ENCODE peak calls at places on chromosomes 16 and 17, in nine cellular contexts. One of them, this sample, is unnamed.

GRCh38 chr16:89183975-89184684 is 12.6 kb downstream of the CDH15 start:
- DNase-seq in K562: peak
- DNase-seq in body of pancreas: no peak
- DNase-seq in stomach: no peak
- DNase-seq in A549: no peak
- DNase-seq in Peyer's patch: no peak
- DNase-seq in endothelial cell of umbilical vein: no peak
- DNase-seq in testis: no peak
- DNase-seq in right lobe of liver: no peak
- DNase-seq in this sample: no peak

GRCh38 chr17:44384281-44384822 is 5.1 kb downstream of the ITGA2B start:
- DNase-seq in body of pancreas: no peak
- DNase-seq in K562: no peak
- DNase-seq in A549: no peak
- DNase-seq in testis: no peak
- DNase-seq in right lobe of liver: no peak
- DNase-seq in Peyer's patch: no peak
- DNase-seq in stomach: no peak
- DNase-seq in endothelial cell of umbilical vein: no peak
- DNase-seq in this sample: no peak

GRCh38 chr16:27230562-27230991 is 27.3 kb downstream of the KDM8 start:
- DNase-seq in right lobe of liver: peak
- DNase-seq in stomach: peak
- DNase-seq in body of pancreas: no peak
- DNase-seq in K562: no peak
- DNase-seq in A549: no peak
- DNase-seq in Peyer's patch: peak
- DNase-seq in testis: no peak
- DNase-seq in endothelial cell of umbilical vein: no peak
- DNase-seq in this sample: peak

GRCh38 chr17:48194097-48194550 is 86.6 kb downstream of the SNX11 start:
- DNase-seq in testis: no peak
- DNase-seq in stomach: no peak
- DNase-seq in K562: no peak
- DNase-seq in A549: no peak
- DNase-seq in endothelial cell of umbilical vein: peak
- DNase-seq in Peyer's patch: no peak
- DNase-seq in body of pancreas: no peak
- DNase-seq in right lobe of liver: no peak
- DNase-seq in this sample: no peak

GRCh38 chr17:63751806-63752205 is 10.2 kb upstream of the STRADA start:
- DNase-seq in Peyer's patch: no peak
- DNase-seq in stomach: no peak
- DNase-seq in right lobe of liver: no peak
- DNase-seq in A549: no peak
- DNase-seq in endothelial cell of umbilical vein: no peak
- DNase-seq in K562: no peak
- DNase-seq in body of pancreas: peak
- DNase-seq in testis: peak
- DNase-seq in this sample: no peak

GRCh38 chr16:23840310-23840709 is 4.5 kb downstream of the PRKCB start:
- DNase-seq in A549: no peak
- DNase-seq in Peyer's patch: no peak
- DNase-seq in K562: no peak
- DNase-seq in stomach: no peak
- DNase-seq in right lobe of liver: no peak
- DNase-seq in endothelial cell of umbilical vein: no peak
- DNase-seq in testis: no peak
- DNase-seq in body of pancreas: no peak
- DNase-seq in this sample: no peak

GRCh38 chr17:44350733-44351226 is 5.7 kb downstream of the GRN start:
- DNase-seq in Peyer's patch: peak
- DNase-seq in right lobe of liver: peak
- DNase-seq in endothelial cell of umbilical vein: peak
- DNase-seq in body of pancreas: peak
- DNase-seq in stomach: peak
- DNase-seq in A549: peak
- DNase-seq in K562: peak
- DNase-seq in testis: peak
- DNase-seq in this sample: peak

GRCh38 chr16:70699696-70700095 is 13.8 kb upstream of the MTSS2 start:
- DNase-seq in Peyer's patch: no peak
- DNase-seq in A549: no peak
- DNase-seq in right lobe of liver: no peak
- DNase-seq in K562: no peak
- DNase-seq in stomach: no peak
- DNase-seq in testis: no peak
- DNase-seq in endothelial cell of umbilical vein: no peak
- DNase-seq in body of pancreas: no peak
- DNase-seq in this sample: no peak

GRCh38 chr17:46121165-46121764 is 72.0 kb downstream of the KANSL1 start:
- DNase-seq in body of pancreas: no peak
- DNase-seq in Peyer's patch: no peak
- DNase-seq in testis: no peak
- DNase-seq in endothelial cell of umbilical vein: no peak
- DNase-seq in stomach: no peak
- DNase-seq in K562: no peak
- DNase-seq in A549: no peak
- DNase-seq in right lobe of liver: no peak
- DNase-seq in this sample: no peak

GRCh38 chr16:86590501-86591144 is 12.3 kb downstream of the FOXL1 start:
- DNase-seq in body of pancreas: no peak
- DNase-seq in right lobe of liver: no peak
- DNase-seq in testis: no peak
- DNase-seq in stomach: no peak
- DNase-seq in endothelial cell of umbilical vein: peak
- DNase-seq in A549: no peak
- DNase-seq in Peyer's patch: no peak
- DNase-seq in K562: no peak
- DNase-seq in this sample: no peak

GRCh38 chr17:9228408-9229159 is 207.3 kb downstream of the NTN1 start:
- DNase-seq in right lobe of liver: no peak
- DNase-seq in endothelial cell of umbilical vein: no peak
- DNase-seq in stomach: no peak
- DNase-seq in A549: no peak
- DNase-seq in K562: no peak
- DNase-seq in body of pancreas: no peak
- DNase-seq in Peyer's patch: no peak
- DNase-seq in testis: no peak
- DNase-seq in this sample: no peak

GRCh38 chr16:9256196-9256595 is 164.8 kb downstream of the HAPSTR1 start:
- DNase-seq in right lobe of liver: no peak
- DNase-seq in Peyer's patch: peak
- DNase-seq in body of pancreas: peak
- DNase-seq in testis: peak
- DNase-seq in stomach: peak
- DNase-seq in endothelial cell of umbilical vein: peak
- DNase-seq in K562: peak
- DNase-seq in A549: peak
- DNase-seq in this sample: no peak

GRCh38 chr17:73841431-73842060 is 197.3 kb upstream of the SDK2 start:
- DNase-seq in endothelial cell of umbilical vein: no peak
- DNase-seq in body of pancreas: no peak
- DNase-seq in right lobe of liver: no peak
- DNase-seq in K562: no peak
- DNase-seq in stomach: no peak
- DNase-seq in testis: no peak
- DNase-seq in Peyer's patch: no peak
- DNase-seq in A549: peak
- DNase-seq in this sample: no peak

GRCh38 chr16:7746971-7747370 is 414.3 kb downstream of the RBFOX1 start:
- DNase-seq in A549: no peak
- DNase-seq in body of pancreas: no peak
- DNase-seq in K562: no peak
- DNase-seq in stomach: no peak
- DNase-seq in Peyer's patch: no peak
- DNase-seq in testis: no peak
- DNase-seq in right lobe of liver: no peak
- DNase-seq in endothelial cell of umbilical vein: no peak
- DNase-seq in this sample: no peak

DNA sequence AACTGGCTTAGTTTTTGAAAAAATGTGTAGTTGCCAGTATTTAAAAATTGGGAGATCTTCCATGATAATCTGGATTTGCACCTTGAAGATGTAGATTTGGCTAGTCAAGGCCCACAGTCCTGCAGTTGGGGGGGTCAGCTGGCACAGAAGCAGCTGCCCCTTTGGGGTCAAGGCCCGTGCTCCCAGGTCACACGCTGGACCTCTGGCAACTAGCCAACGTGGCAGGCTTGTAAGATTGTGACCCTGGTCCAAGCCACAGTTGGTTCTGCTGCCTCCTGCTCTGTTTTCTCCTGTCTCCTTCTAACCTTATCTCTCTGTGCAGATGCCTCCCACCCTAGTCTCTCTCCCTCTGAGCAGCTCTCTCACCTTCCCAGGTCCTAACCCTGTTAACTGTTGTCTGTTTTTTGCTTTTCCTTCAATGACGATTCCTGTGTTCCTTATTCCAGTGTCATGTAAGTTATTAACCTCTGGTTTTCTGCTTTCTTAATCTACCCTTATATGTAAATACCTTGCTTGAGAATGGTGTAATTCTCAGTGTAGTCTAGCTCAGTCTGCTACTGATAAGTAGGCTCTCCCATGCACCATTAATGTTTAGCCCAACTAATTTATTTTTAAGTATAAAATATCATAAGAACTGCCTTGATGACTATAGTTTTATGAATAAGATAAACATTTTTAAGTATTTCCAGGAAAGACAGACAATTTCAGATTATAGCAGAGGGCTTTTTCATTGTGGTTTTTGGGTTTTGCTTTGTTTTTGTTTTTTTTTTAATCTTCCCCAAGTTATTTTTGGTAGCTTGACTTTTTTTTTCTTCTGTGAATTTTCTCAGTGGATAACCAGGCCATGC is 28.0 kb downstream of the CLEC16A start:
- DNase-seq in right lobe of liver: no peak
- DNase-seq in Peyer's patch: no peak
- DNase-seq in K562: peak
- DNase-seq in testis: no peak
- DNase-seq in body of pancreas: no peak
- DNase-seq in endothelial cell of umbilical vein: no peak
- DNase-seq in stomach: no peak
- DNase-seq in A549: no peak
- DNase-seq in this sample: no peak
- H3K27ac ChIP-seq in right lobe of liver: no peak
- H3K27ac ChIP-seq in Peyer's patch: no peak
- H3K27ac ChIP-seq in K562: peak
- H3K27ac ChIP-seq in testis: no peak
- H3K27ac ChIP-seq in body of pancreas: no peak
- H3K27ac ChIP-seq in endothelial cell of umbilical vein: no peak
- H3K27ac ChIP-seq in stomach: peak
- H3K27ac ChIP-seq in A549: peak
- H3K27ac ChIP-seq in this sample: no peak

GRCh38 chr17:7260601-7261376 is 1.5 kb downstream of the CLDN7 start:
- DNase-seq in right lobe of liver: peak
- DNase-seq in stomach: peak
- DNase-seq in testis: no peak
- DNase-seq in body of pancreas: peak
- DNase-seq in K562: no peak
- DNase-seq in endothelial cell of umbilical vein: no peak
- DNase-seq in A549: no peak
- DNase-seq in Peyer's patch: peak
- DNase-seq in this sample: peak

GRCh38 chr17:7261377-7262191 is 694 bp downstream of the CLDN7 start:
- DNase-seq in body of pancreas: peak
- DNase-seq in K562: no peak
- DNase-seq in stomach: no peak
- DNase-seq in testis: no peak
- DNase-seq in A549: no peak
- DNase-seq in Peyer's patch: no peak
- DNase-seq in endothelial cell of umbilical vein: no peak
- DNase-seq in right lobe of liver: no peak
- DNase-seq in this sample: peak

GRCh38 chr17:7263071-7263800 is 958 bp upstream of the CLDN7 start:
- DNase-seq in Peyer's patch: peak
- DNase-seq in testis: no peak
- DNase-seq in stomach: no peak
- DNase-seq in K562: peak
- DNase-seq in A549: no peak
- DNase-seq in endothelial cell of umbilical vein: no peak
- DNase-seq in body of pancreas: peak
- DNase-seq in right lobe of liver: no peak
- DNase-seq in this sample: no peak

GRCh38 chr17:7263801-7264078 is 1.5 kb upstream of the CLDN7 start:
- DNase-seq in stomach: no peak
- DNase-seq in testis: no peak
- DNase-seq in Peyer's patch: peak
- DNase-seq in A549: no peak
- DNase-seq in right lobe of liver: no peak
- DNase-seq in body of pancreas: no peak
- DNase-seq in endothelial cell of umbilical vein: no peak
- DNase-seq in K562: no peak
- DNase-seq in this sample: no peak

GRCh38 chr17:7262192-7263070 is at the start of gene CLDN7:
- DNase-seq in Peyer's patch: peak
- DNase-seq in A549: no peak
- DNase-seq in body of pancreas: peak
- DNase-seq in testis: no peak
- DNase-seq in right lobe of liver: peak
- DNase-seq in K562: no peak
- DNase-seq in stomach: peak
- DNase-seq in endothelial cell of umbilical vein: no peak
- DNase-seq in this sample: no peak
- TF ChIP-seq POLR2A in Peyer's patch: peak
- TF ChIP-seq POLR2A in A549: no peak
- TF ChIP-seq POLR2A in body of pancreas: peak
- TF ChIP-seq POLR2A in testis: no peak
- TF ChIP-seq POLR2A in right lobe of liver: peak
- TF ChIP-seq POLR2A in K562: no peak
- TF ChIP-seq POLR2A in stomach: no peak
- TF ChIP-seq POLR2A in endothelial cell of umbilical vein: no peak
- TF ChIP-seq POLR2A in this sample: no peak

GRCh38 chr17:57603541-57603940 is 141.6 kb downstream of the CCDC182 start:
- DNase-seq in testis: no peak
- DNase-seq in Peyer's patch: no peak
- DNase-seq in K562: no peak
- DNase-seq in body of pancreas: no peak
- DNase-seq in A549: no peak
- DNase-seq in right lobe of liver: no peak
- DNase-seq in stomach: peak
- DNase-seq in endothelial cell of umbilical vein: no peak
- DNase-seq in this sample: no peak
- H3K27ac ChIP-seq in testis: no peak
- H3K27ac ChIP-seq in Peyer's patch: no peak
- H3K27ac ChIP-seq in K562: no peak
- H3K27ac ChIP-seq in body of pancreas: no peak
- H3K27ac ChIP-seq in A549: no peak
- H3K27ac ChIP-seq in right lobe of liver: no peak
- H3K27ac ChIP-seq in stomach: peak
- H3K27ac ChIP-seq in endothelial cell of umbilical vein: no peak
- H3K27ac ChIP-seq in this sample: peak

DNA sequence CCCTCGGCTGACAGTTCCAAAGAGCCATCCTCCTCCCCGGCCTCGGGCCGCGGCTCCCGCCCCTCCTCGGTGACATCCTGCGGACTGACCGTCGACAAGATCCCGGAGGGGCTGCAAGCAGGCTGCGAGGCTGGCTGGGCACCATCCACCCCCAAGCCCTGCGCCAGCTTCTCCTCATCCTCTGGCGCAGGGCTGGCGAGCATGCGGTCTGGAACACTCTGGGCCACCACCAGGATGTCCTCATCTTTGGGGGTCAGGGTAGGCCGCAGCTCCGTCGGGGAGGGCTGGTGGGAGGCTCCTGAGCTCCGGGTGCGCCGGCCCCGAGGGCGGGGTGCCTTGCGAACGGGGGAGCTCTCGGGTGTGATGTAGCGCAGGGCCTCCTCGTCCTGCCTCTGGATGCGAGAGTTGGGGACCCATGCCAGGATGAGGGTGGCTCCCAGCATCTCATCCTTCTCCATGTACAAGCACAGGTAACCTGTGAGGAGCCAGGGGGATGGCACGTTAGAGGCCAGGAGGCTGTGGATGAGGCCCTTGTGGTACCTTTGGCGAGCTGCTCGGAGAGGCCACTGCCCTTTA is 25.3 kb downstream of the TBC1D16 start:
- DNase-seq in endothelial cell of umbilical vein: no peak
- DNase-seq in stomach: no peak
- DNase-seq in testis: no peak
- DNase-seq in K562: no peak
- DNase-seq in body of pancreas: no peak
- DNase-seq in Peyer's patch: no peak
- DNase-seq in right lobe of liver: no peak
- DNase-seq in A549: no peak
- DNase-seq in this sample: peak
- TF ChIP-seq POLR2A in endothelial cell of umbilical vein: no peak
- TF ChIP-seq POLR2A in stomach: no peak
- TF ChIP-seq POLR2A in testis: no peak
- TF ChIP-seq POLR2A in K562: no peak
- TF ChIP-seq POLR2A in body of pancreas: no peak
- TF ChIP-seq POLR2A in Peyer's patch: no peak
- TF ChIP-seq POLR2A in right lobe of liver: no peak
- TF ChIP-seq POLR2A in A549: no peak
- TF ChIP-seq POLR2A in this sample: no peak

This sample was measured in spleen.